ENCODE peak calls at places on chromosomes 2 and 18, in five cellular contexts. Y is posterior vena cava, D is NCI-H748 treated with DMSO at 0.1 percent for 48 hours, H is neural progenitor cell, R is left ventricle myocardium superior. J is an unnamed sample.

GRCh38 chr2:218999881-219000568 is 6.8 kb upstream of the CRYBA2 start:
- DNase-seq in Y (no peak), D (peak), H (peak), R (no peak), J (peak)

GRCh38 chr2:12442627-12442928 is 274.2 kb upstream of the TRIB2 start:
- DNase-seq in Y (no peak), D (no peak), H (no peak), R (no peak), J (no peak)

GRCh38 chr2:7999683-8000476 is 682.0 kb upstream of the ID2 start:
- DNase-seq in Y (no peak), D (no peak), H (no peak), R (no peak), J (no peak)

GRCh38 chr2:36780231-36780808 is 83.8 kb downstream of the VIT start:
- DNase-seq in Y (no peak), D (no peak), H (peak), R (no peak), J (no peak)

GRCh38 chr2:101150306-101151140 is 659 bp downstream of the TBC1D8 start:
- DNase-seq in Y (peak), D (no peak), H (peak), R (peak), J (peak)

GRCh38 chr18:22466608-22467390 is 49.1 kb upstream of the CTAGE1 start:
- DNase-seq in Y (no peak), D (no peak), H (no peak), R (peak), J (no peak)

GRCh38 chr18:8354304-8354703 is 254.9 kb upstream of the RAB12 start:
- DNase-seq in Y (no peak), D (no peak), H (no peak), R (no peak), J (no peak)

GRCh38 chr2:96888082-96889011 is 18.5 kb upstream of the SEMA4C start:
- DNase-seq in Y (no peak), D (peak), H (no peak), R (peak), J (no peak)

GRCh38 chr18:51195602-51196115 is 1.8 kb downstream of the MEX3C start:
- DNase-seq in Y (no peak), D (peak), H (peak), R (no peak), J (peak)

GRCh38 chr2:151973901-151974199 is 125.0 kb downstream of the CACNB4 start:
- DNase-seq in Y (no peak), D (peak), H (peak), R (peak), J (no peak)

GRCh38 chr2:148244593-148245292 is 223.9 kb downstream of the MBD5 start:
- DNase-seq in Y (no peak), D (no peak), H (no peak), R (no peak), J (no peak)

GRCh38 chr2:161436411-161436810 is 20.3 kb downstream of the TBR1 start:
- DNase-seq in Y (no peak), D (no peak), H (no peak), R (no peak), J (no peak)

GRCh38 chr2:17373041-17373440 is 145.2 kb downstream of the RAD51AP2 start:
- DNase-seq in Y (no peak), D (no peak), H (no peak), R (no peak), J (no peak)

GRCh38 chr2:79832540-79833234 is 319.8 kb downstream of the CTNNA2 start:
- DNase-seq in Y (no peak), D (peak), H (peak), R (no peak), J (no peak)

GRCh38 chr18:51342815-51343214 is 145.3 kb upstream of the MEX3C start:
- DNase-seq in Y (no peak), D (no peak), H (no peak), R (no peak), J (no peak)

GRCh38 chr2:98518106-98518505 is 73.4 kb downstream of the INPP4A start:
- DNase-seq in Y (no peak), D (no peak), H (peak), R (no peak), J (peak)

GRCh38 chr2:135561925-135562324 is 30.6 kb downstream of the R3HDM1 start:
- DNase-seq in Y (no peak), D (no peak), H (no peak), R (no peak), J (no peak)

GRCh38 chr2:8458461-8459459 is 223.1 kb upstream of the ID2 start:
- DNase-seq in Y (no peak), D (no peak), H (no peak), R (no peak), J (no peak)

GRCh38 chr2:12177052-12177994 is 430.9 kb downstream of the LPIN1 start:
- DNase-seq in Y (no peak), D (no peak), H (no peak), R (peak), J (peak)

GRCh38 chr2:169619946-169620345 is 35.8 kb downstream of the PPIG start:
- DNase-seq in Y (no peak), D (no peak), H (no peak), R (no peak), J (no peak)

GRCh38 chr2:241801611-241802420 is 7.2 kb upstream of the NEU4 start:
- DNase-seq in Y (peak), D (no peak), H (no peak), R (peak), J (peak)

GRCh38 chr2:102698369-102699111 is 63.3 kb upstream of the TMEM182 start:
- DNase-seq in Y (no peak), D (no peak), H (no peak), R (no peak), J (no peak)

J was measured in WERI-Rb-1.